ENCODE peak calls at places on chromosomes 5 and 9, in four cellular contexts. P is IMR-90, O is H9, X is H1. Z is an unnamed sample.
A peak's percentile ranks its signal among the peaks of the same experiment; 100 is the strongest.

GRCh38 chr5:1169608-1170115 is 31.7 kb upstream of the SLC6A19 start:
- DNase-seq in X (no peak), O (no peak), P (no peak), Z (no peak)

GRCh38 chr5:95861221-95861857 is 38.8 kb upstream of the GLRX start:
- DNase-seq in O (no peak), X (no peak), P (peak; percentile 100), Z (no peak)

GRCh38 chr5:122515709-122516431 is 203.8 kb downstream of the SNCAIP start:
- DNase-seq in O (peak; percentile 74), X (peak; percentile 50), P (peak; percentile 81), Z (peak; percentile 89)

GRCh38 chr9:12290166-12290869 is 402.9 kb upstream of the TYRP1 start:
- DNase-seq in X (no peak), P (no peak), O (no peak), Z (no peak)

GRCh38 chr5:153974131-153974812 is 64.4 kb downstream of the FAM114A2 start:
- DNase-seq in X (no peak), O (peak; percentile 44), P (peak; percentile 40), Z (peak; percentile 57)

GRCh38 chr9:77999231-77999631 is 32.4 kb downstream of the GNAQ start:
- DNase-seq in X (no peak), O (no peak), P (peak; percentile 35), Z (no peak)

GRCh38 chr5:178433273-178433775 is 156.9 kb downstream of the COL23A1 start:
- DNase-seq in P (no peak), X (no peak), O (no peak), Z (no peak)

GRCh38 chr5:176183321-176184074 is 54.7 kb upstream of the SIMC1 start:
- DNase-seq in X (no peak), O (no peak), P (no peak), Z (peak; percentile 86)

GRCh38 chr5:135445306-135445940 is 1.7 kb downstream of the DCANP1 start:
- DNase-seq in O (peak; percentile 19), P (no peak), X (no peak), Z (no peak)

GRCh38 chr5:133245191-133246052 is 193.6 kb downstream of the HSPA4 start:
- DNase-seq in P (peak; percentile 99), X (peak; percentile 63), O (no peak), Z (peak; percentile 74)

GRCh38 chr5:17440766-17441165 is 57.3 kb upstream of the TAF11L2 start:
- DNase-seq in X (no peak), P (no peak), O (no peak), Z (no peak)

GRCh38 chr9:5633243-5633642 is 4.3 kb downstream of the RIC1 start:
- DNase-seq in X (no peak), P (peak; percentile 60), O (no peak), Z (peak; percentile 44)

GRCh38 chr9:114837923-114838322 is 32.1 kb upstream of the TNFSF15 start:
- DNase-seq in P (peak; percentile 24), X (no peak), O (no peak), Z (no peak)

GRCh38 chr9:33263936-33264472 is 504 bp downstream of the BAG1 start:
- DNase-seq in O (peak; percentile 39), X (no peak), P (no peak), Z (no peak)

GRCh38 chr9:128555180-128555721 is 2.9 kb downstream of the SPTAN1 start:
- DNase-seq in O (peak; percentile 37), X (no peak), P (peak; percentile 79), Z (peak; percentile 96)

GRCh38 chr5:33772276-33772990 is 119.4 kb downstream of the ADAMTS12 start:
- DNase-seq in P (peak; percentile 80), O (no peak), X (no peak), Z (no peak)

GRCh38 chr5:305459-305858 is 16.1 kb upstream of the AHRR start:
- DNase-seq in P (no peak), X (no peak), O (no peak), Z (no peak)

GRCh38 chr5:178331491-178331981 is 98.9 kb upstream of the PHYKPL start:
- DNase-seq in X (no peak), P (no peak), O (no peak), Z (no peak)

GRCh38 chr5:33711094-33711670 is 180.6 kb downstream of the ADAMTS12 start:
- DNase-seq in X (no peak), P (no peak), O (no peak), Z (no peak)

GRCh38 chr9:19720374-19720773 is 68.5 kb downstream of the SLC24A2 start:
- DNase-seq in O (no peak), X (no peak), P (peak; percentile 39), Z (peak; percentile 51)

GRCh38 chr5:157951673-157952373 is 92.9 kb upstream of the CLINT1 start:
- DNase-seq in O (no peak), P (no peak), X (no peak), Z (no peak)

GRCh38 chr5:179044765-179045164 is 15.4 kb upstream of the ZNF354C start:
- DNase-seq in X (no peak), P (no peak), O (no peak), Z (peak; percentile 13)

GRCh38 chr9:128946544-128946943 is 859 bp downstream of the DOLK start:
- DNase-seq in P (no peak), O (no peak), X (no peak), Z (no peak)

GRCh38 chr5:115317750-115318149 is 21.3 kb upstream of the CCDC112 start:
- DNase-seq in X (no peak), P (no peak), O (no peak), Z (no peak)

GRCh38 chr5:77080905-77081304 is 6.2 kb downstream of the ZBED3 start:
- DNase-seq in O (no peak), P (no peak), X (no peak), Z (no peak)

GRCh38 chr5:23466401-23466886 is 41.0 kb upstream of the PRDM9 start:
- DNase-seq in P (no peak), O (no peak), X (no peak), Z (no peak)

GRCh38 chr9:114504341-114505186 is 709 bp downstream of the WHRN start:
- DNase-seq in P (peak; percentile 19), X (no peak), O (peak; percentile 77), Z (peak; percentile 70)

GRCh38 chr5:75461679-75462078 is 49.8 kb downstream of the CERT1 start:
- DNase-seq in P (peak; percentile 44), O (no peak), X (no peak), Z (no peak)

GRCh38 chr5:33180900-33181299 is 259.9 kb upstream of the TARS1 start:
- DNase-seq in P (peak; percentile 70), X (no peak), O (no peak), Z (peak; percentile 26)

GRCh38 chr9:121295662-121296191 is 27.8 kb downstream of the GSN start:
- DNase-seq in P (no peak), X (no peak), O (no peak), Z (no peak)

GRCh38 chr9:121294866-121295661 is 27.1 kb downstream of the GSN start:
- DNase-seq in X (no peak), O (no peak), P (no peak), Z (no peak)

GRCh38 chr9:121298016-121298538 is 30.1 kb downstream of the GSN start:
- DNase-seq in O (no peak), P (no peak), X (no peak), Z (no peak)

GRCh38 chr9:121297414-121297813 is 29.5 kb downstream of the GSN start:
- DNase-seq in X (no peak), O (no peak), P (no peak), Z (no peak)

DNA sequence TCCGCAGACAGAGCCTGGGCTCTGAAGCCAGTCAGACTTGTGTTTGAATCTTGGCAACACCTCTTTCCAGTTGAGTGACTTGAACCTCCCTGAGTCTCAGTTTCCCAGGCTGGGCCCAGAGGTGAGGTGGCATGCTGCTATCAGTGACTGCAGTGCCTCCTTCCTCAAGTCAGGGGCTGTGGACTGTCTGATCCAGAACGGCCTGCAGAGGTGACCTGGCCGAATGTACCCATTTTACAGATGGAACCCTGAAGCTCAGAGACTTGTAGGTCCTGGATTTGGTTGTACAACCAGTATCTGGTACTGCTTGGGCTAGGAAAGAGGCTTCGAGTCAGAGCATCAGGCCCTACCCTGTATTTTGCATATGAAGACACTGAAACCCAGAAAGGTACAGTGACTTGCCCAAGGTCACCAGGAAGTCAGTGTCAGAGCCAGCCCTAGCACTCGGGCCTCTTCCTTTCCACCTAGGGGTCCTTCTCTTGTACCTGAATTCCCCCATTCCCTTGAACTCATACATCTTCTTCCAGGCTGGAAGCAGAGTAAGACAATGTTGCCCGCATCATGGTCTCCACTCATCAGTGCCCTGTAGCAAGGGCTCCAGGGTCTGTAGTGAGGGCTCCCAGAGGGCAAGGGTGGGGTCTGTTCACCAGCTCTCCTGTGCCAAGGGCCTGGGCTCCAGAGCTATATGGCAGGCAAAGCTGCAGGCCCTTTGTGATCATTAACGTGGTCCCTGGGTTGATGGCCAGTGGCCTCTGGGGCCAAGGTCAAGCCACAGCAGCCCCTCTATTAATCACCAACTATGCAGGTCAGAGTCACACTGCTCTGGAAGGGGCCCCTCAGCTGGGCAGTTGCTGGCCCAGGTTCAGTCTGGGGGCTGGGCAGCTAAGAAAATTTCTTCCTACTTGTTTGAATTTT is 28.5 kb downstream of the GSN start:
- DNase-seq in X (no peak), P (no peak), O (no peak), Z (no peak)
- H3K79me1 ChIP-seq in X (no peaks in the 10 kb centered on the region), P (peaks cover 52% of the 10 kb centered on the region), O (no peaks in the 10 kb centered on the region), Z (no peaks in the 10 kb centered on the region)

GRCh38 chr9:137163805-137164204 is 6.0 kb downstream of the LRRC26 start:
- DNase-seq in X (no peak), O (no peak), P (no peak), Z (no peak)

GRCh38 chr9:137162505-137163100 is 7.2 kb downstream of the LRRC26 start:
- DNase-seq in O (no peak), P (no peak), X (no peak), Z (peak; percentile 29)

GRCh38 chr9:137161558-137162483 is 8.0 kb downstream of the LRRC26 start:
- DNase-seq in P (no peak), X (no peak), O (no peak), Z (peak; percentile 21)

GRCh38 chr9:137164370-137165249 is 5.2 kb downstream of the LRRC26 start:
- DNase-seq in X (no peak), P (no peak), O (no peak), Z (no peak)

DNA sequence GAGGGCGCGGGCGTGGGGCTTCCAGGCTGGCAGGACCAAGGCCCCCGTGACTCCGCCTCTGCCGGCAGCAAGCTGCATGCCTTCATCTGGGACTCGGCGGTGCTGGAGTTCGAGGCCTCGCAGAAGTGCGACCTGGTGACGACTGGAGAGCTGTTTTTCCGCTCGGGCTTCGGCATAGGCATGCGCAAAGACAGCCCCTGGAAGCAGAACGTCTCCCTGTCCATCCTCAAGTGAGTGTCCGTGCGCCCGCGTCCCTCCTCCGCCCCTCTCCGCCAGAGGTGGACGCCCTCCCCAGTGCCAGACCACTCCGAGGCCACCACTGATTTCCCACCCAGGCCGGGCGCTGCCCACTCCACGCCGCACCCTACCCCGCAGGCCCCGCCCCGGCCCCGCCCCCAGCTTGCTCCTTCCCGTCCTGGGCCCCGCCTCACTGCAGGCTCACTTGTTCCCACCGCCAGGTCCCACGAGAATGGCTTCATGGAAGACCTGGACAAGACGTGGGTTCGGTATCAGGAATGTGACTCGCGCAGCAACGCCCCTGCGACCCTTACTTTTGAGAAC is 6.7 kb downstream of the LRRC26 start:
- DNase-seq in O (peak; percentile 70), X (no peak), P (no peak), Z (peak; percentile 50)
- H2BK120ac ChIP-seq in O (no peak overlapping the region), X (no peak overlapping the region), P (no peak overlapping the region), Z (no peak overlapping the region)

GRCh38 chr9:121744687-121745395 is 93.4 kb downstream of the DAB2IP start:
- DNase-seq in P (peak; percentile 73), X (no peak), O (no peak), Z (peak; percentile 88)
- H2BK15ac ChIP-seq in P (peak overlapping the region; percentile 19), X (no peak overlapping the region), O (no peak overlapping the region), Z (no peak overlapping the region)

DNA sequence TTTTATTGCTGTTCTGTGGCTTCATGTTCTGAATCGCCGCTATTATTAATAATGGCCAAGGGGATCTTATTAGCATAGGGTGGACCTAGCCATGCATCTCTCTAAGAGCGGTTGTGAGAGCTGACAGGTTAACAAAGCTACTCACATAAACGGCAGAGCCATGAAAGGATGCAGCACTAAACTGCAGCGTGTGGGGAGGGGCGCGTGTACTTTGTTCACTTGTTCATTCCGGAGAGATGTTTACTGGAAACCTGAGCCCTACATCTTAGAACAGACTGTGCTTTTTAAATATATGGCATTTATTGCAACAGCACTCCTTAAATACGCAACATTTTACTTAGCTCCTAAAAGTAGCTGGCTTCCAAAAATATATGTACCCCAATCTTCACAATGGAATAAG is 424.7 kb downstream of the MED10 start:
- DNase-seq in X (no peak), P (no peak), O (no peak), Z (no peak)
- H3K79me1 ChIP-seq in X (no peaks in the 10 kb centered on the region), P (no peaks in the 10 kb centered on the region), O (no peaks in the 10 kb centered on the region), Z (no peaks in the 10 kb centered on the region)